ENCODE peak calls at places on chromosomes 16 and 17, in five cellular contexts. P, W, H, X and J are unnamed samples. For H3K4me1 and H3K36me3, the result is how much of the 10 kb centered on the place peaks cover.

GRCh38 chr17:73637866-73638265 is 6.4 kb downstream of the SDK2 start:
- DNase-seq in P (no peak), W (peak), H (no peak), X (no peak), J (no peak)

GRCh38 chr16:59113009-59113408 is 378.9 kb upstream of the GOT2 start:
- DNase-seq in P (no peak), W (no peak), H (no peak), X (no peak), J (no peak)

GRCh38 chr16:77738706-77739105 is 16.4 kb downstream of the NUDT7 start:
- DNase-seq in P (no peak), W (no peak), H (no peak), X (no peak), J (no peak)

GRCh38 chr17:9512323-9513168 is 63.1 kb downstream of the STX8 start:
- DNase-seq in P (no peak), W (no peak), H (no peak), X (no peak), J (no peak)

GRCh38 chr16:78264642-78265041 is 165.2 kb downstream of the WWOX start:
- DNase-seq in P (no peak), W (no peak), H (no peak), X (no peak), J (no peak)

GRCh38 chr17:17938388-17939107 is 33.7 kb downstream of the TOM1L2 start:
- DNase-seq in P (no peak), W (no peak), H (no peak), X (no peak), J (no peak)

GRCh38 chr16:84378567-84378966 is 10.2 kb downstream of the ATP2C2 start:
- DNase-seq in P (no peak), W (no peak), H (no peak), X (peak), J (no peak)

GRCh38 chr17:66276328-66276937 is 26.0 kb upstream of the PRKCA start:
- DNase-seq in P (no peak), W (no peak), H (no peak), X (no peak), J (no peak)

GRCh38 chr17:61770752-61771533 is 92.4 kb downstream of the BRIP1 start:
- DNase-seq in P (no peak), W (no peak), H (no peak), X (no peak), J (no peak)

GRCh38 chr17:76635659-76636360 is 7.7 kb downstream of the ST6GALNAC1 start:
- DNase-seq in P (no peak), W (no peak), H (no peak), X (no peak), J (no peak)

GRCh38 chr16:81647527-81647926 is 131.6 kb upstream of the PLCG2 start:
- DNase-seq in P (no peak), W (no peak), H (no peak), X (no peak), J (no peak)

GRCh38 chr16:82995927-82996441 is 369.2 kb downstream of the CDH13 start:
- DNase-seq in P (no peak), W (no peak), H (peak), X (no peak), J (no peak)

GRCh38 chr17:47907932-47908562 is 12.0 kb downstream of the SP2 start:
- DNase-seq in P (no peak), W (peak), H (no peak), X (no peak), J (no peak)

GRCh38 chr16:67884684-67885083 is at the start of gene NRN1L:
- DNase-seq in P (peak), W (peak), H (peak), X (peak), J (peak)

GRCh38 chr17:66580178-66580577 is 254.7 kb upstream of the CACNG5 start:
- DNase-seq in P (peak), W (no peak), H (peak), X (no peak), J (no peak)

GRCh38 chr17:30396129-30396528 is 17.4 kb downstream of the CPD start:
- DNase-seq in P (no peak), W (no peak), H (no peak), X (no peak), J (no peak)

GRCh38 chr16:83206426-83206825 is 579.7 kb downstream of the CDH13 start:
- DNase-seq in P (no peak), W (no peak), H (no peak), X (no peak), J (no peak)

GRCh38 chr16:48408688-48409087 is 23.5 kb upstream of the SIAH1 start:
- DNase-seq in P (peak), W (no peak), H (no peak), X (no peak), J (no peak)

GRCh38 chr17:49193513-49194296 is 16.7 kb downstream of the GNGT2 start:
- DNase-seq in P (peak), W (peak), H (peak), X (no peak), J (no peak)

GRCh38 chr17:58236394-58236793 is 2.0 kb upstream of the LPO start:
- DNase-seq in P (no peak), W (no peak), H (no peak), X (no peak), J (no peak)

GRCh38 chr16:30137897-30138296 is 14.9 kb upstream of the MAPK3 start:
- DNase-seq in P (no peak), W (no peak), H (no peak), X (no peak), J (no peak)

GRCh38 chr16:88331989-88332920 is 50.5 kb upstream of the ZNF469 start:
- DNase-seq in P (peak), W (peak), H (peak), X (peak), J (peak)

GRCh38 chr17:70072900-70073299 is 2.1 kb upstream of the KCNJ16 start:
- DNase-seq in P (peak), W (no peak), H (no peak), X (no peak), J (no peak)

GRCh38 chr17:77391668-77392375 is 251.1 kb downstream of the SEC14L1 start:
- DNase-seq in P (no peak), W (peak), H (peak), X (no peak), J (peak)

GRCh38 chr16:85395207-85395912 is 217.8 kb upstream of the GSE1 start:
- DNase-seq in P (peak), W (peak), H (peak), X (peak), J (peak)

GRCh38 chr16:31421587-31421986 is 6.6 kb downstream of the COX6A2 start:
- DNase-seq in P (no peak), W (no peak), H (no peak), X (no peak), J (no peak)

GRCh38 chr16:88347656-88348376 is 34.9 kb upstream of the ZNF469 start:
- DNase-seq in P (no peak), W (peak), H (no peak), X (peak), J (no peak)

GRCh38 chr17:58215685-58216084 is 3.4 kb downstream of the MKS1 start:
- DNase-seq in P (no peak), W (no peak), H (no peak), X (no peak), J (no peak)

GRCh38 chr17:42078396-42079042 is 19.8 kb downstream of the ZNF385C start:
- DNase-seq in P (no peak), W (no peak), H (no peak), X (no peak), J (no peak)

GRCh38 chr16:87416826-87417471 is 24.8 kb downstream of the MAP1LC3B start:
- DNase-seq in P (peak), W (no peak), H (peak), X (no peak), J (no peak)

GRCh38 chr16:3058173-3059030 is 7.0 kb upstream of the IL32 start:
- DNase-seq in P (peak), W (no peak), H (no peak), X (no peak), J (no peak)

GRCh38 chr17:9170822-9171221 is 149.5 kb downstream of the NTN1 start:
- DNase-seq in P (no peak), W (no peak), H (no peak), X (no peak), J (no peak)

GRCh38 chr17:4631836-4632582 is 9.5 kb downstream of the ALOX15 start:
- DNase-seq in P (no peak), W (no peak), H (no peak), X (no peak), J (no peak)

GRCh38 chr16:4498546-4499195 is 22.5 kb downstream of the HMOX2 start:
- DNase-seq in P (no peak), W (no peak), H (no peak), X (no peak), J (no peak)

GRCh38 chr17:73170921-73171320 is 6.1 kb downstream of the SSTR2 start:
- DNase-seq in P (no peak), W (no peak), H (no peak), X (no peak), J (no peak)

GRCh38 chr16:2825049-2825742 is 4.9 kb upstream of the ZG16B start:
- DNase-seq in P (no peak), W (peak), H (no peak), X (peak), J (no peak)

GRCh38 chr17:82231562-82232321 is 2.9 kb downstream of the SLC16A3 start:
- DNase-seq in P (peak), W (peak), H (peak), X (no peak), J (no peak)

GRCh38 chr17:48542956-48543853 is 1.7 kb downstream of the HOXB2 start:
- DNase-seq in P (peak), W (peak), H (no peak), X (no peak), J (no peak)

GRCh38 chr16:17448640-17449638 is 21.8 kb downstream of the XYLT1 start:
- DNase-seq in P (peak), W (peak), H (no peak), X (no peak), J (no peak)

DNA sequence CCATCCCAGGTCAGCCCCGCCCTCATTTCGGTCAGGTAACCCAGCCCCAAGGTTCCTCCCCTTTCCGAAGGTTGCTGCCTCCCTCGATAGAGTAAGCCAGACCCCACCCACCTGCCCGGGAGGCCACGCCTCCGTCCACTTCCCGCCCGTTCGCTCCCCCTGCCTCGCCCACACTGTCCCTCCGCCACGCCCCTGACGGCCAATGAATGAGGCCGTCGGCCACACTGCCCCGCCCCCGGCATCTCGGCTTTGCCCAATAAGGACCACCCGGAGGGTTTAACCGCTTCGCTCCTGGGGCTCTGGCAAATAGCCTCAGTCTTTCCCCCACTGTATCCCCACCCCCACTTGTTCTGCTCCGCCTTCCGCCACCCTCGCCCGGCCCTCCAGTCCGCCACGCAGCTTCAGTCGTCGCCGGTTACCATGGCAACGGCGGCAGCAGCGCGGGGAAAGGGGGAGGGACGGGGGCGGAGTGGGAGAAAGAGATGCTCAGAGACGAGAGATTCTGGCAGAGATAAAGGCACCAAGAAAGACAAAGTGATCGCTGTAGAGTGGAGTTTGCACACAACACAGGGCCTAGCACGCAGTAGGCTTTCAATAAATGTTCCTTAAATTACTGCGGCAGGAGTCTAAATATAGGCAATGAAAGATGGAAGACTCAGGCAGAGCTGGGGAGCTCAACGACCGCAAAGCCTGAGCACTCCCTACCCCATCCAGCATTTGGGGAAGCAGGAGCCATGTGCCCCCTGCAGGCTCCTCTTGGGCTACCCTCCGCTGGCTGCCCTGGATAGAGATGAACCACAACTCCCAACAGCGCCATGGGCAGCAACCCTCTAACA is 5.1 kb downstream of the DLG4 start:
- DNase-seq in P (peak), W (peak), H (peak), X (peak), J (peak)
- H3K4me1 ChIP-seq in P (under half), W (under half), H (under half), X (under half), J (under half)

GRCh38 chr17:50355336-50355700 is 9.4 kb downstream of the XYLT2 start:
- DNase-seq in P (no peak), W (no peak), H (no peak), X (no peak), J (no peak)

GRCh38 chr17:50355701-50356341 is 9.9 kb downstream of the XYLT2 start:
- DNase-seq in P (no peak), W (no peak), H (no peak), X (no peak), J (no peak)

GRCh38 chr17:50354776-50355175 is 8.8 kb downstream of the XYLT2 start:
- DNase-seq in P (no peak), W (no peak), H (no peak), X (no peak), J (no peak)

GRCh38 chr17:50356892-50357510 is 11.1 kb downstream of the XYLT2 start:
- DNase-seq in P (no peak), W (no peak), H (no peak), X (no peak), J (no peak)

DNA sequence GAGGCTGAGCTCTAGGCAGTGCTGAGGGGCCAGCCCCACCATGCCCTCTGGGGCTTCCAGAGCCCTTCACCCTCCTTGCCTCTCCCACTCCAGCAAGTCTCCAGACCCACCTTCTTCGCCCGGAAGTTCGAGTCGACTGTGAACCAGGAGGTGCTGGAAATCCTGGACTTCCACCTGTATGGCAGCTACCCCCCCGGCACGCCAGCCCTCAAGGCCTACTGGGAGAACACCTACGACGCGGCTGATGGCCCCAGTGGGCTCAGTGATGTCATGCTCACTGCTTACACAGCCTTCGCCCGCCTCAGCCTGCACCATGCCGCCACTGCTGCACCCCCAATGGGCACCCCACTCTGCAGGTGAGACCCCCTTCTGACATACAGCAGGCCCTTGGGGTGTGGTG is 10.5 kb downstream of the XYLT2 start:
- DNase-seq in P (no peak), W (no peak), H (no peak), X (no peak), J (no peak)
- H3K36me3 ChIP-seq in P (under half), W (half or more), H (under half), X (half or more), J (under half)

GRCh38 chr16:11201498-11202259 is 54.3 kb downstream of the SOCS1 start:
- DNase-seq in P (no peak), W (no peak), H (no peak), X (peak), J (no peak)

GRCh38 chr16:11202260-11203091 is 53.5 kb downstream of the SOCS1 start:
- DNase-seq in P (no peak), W (no peak), H (no peak), X (no peak), J (no peak)

GRCh38 chr16:11205065-11205699 is 50.8 kb downstream of the SOCS1 start:
- DNase-seq in P (no peak), W (no peak), H (no peak), X (no peak), J (no peak)

GRCh38 chr16:11204513-11205047 is 51.4 kb downstream of the SOCS1 start:
- DNase-seq in P (no peak), W (no peak), H (no peak), X (no peak), J (no peak)

DNA sequence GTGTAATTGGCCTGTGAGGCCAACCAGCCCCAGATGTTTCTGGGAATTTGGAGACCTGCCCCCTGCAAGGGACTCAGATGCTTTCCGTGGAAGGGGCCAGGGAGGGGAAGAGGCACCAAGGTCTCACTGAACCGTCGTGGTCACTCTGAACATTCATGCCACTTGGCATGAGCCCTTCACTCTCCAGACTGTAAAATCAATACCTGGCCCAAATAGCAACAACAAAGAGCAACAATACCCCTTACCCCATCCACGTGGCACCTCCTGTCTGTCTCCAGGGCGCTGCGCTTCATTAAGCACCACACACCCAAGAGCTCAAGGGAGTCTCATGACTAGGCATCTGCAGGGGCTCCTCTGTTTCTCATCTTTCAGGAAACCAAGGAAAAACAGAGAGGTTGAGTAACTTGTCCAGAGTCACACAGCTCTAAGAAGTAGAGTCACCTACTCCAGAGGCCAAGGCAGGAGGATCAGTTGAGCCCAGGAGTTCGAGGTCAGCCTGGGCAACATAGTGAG is 52.8 kb downstream of the SOCS1 start:
- DNase-seq in P (no peak), W (no peak), H (no peak), X (no peak), J (no peak)
- H3K4me1 ChIP-seq in P (under half), W (under half), H (under half), X (under half), J (under half)

GRCh38 chr17:39507511-39507910 is 46.2 kb downstream of the CDK12 start:
- DNase-seq in P (no peak), W (no peak), H (no peak), X (no peak), J (no peak)

GRCh38 chr17:39513256-39513655 is 52.0 kb downstream of the CDK12 start:
- DNase-seq in P (no peak), W (no peak), H (no peak), X (no peak), J (no peak)

GRCh38 chr17:39513915-39514314 is 52.6 kb downstream of the CDK12 start:
- DNase-seq in P (no peak), W (no peak), H (no peak), X (no peak), J (no peak)

GRCh38 chr17:39508987-39509386 is 47.7 kb downstream of the CDK12 start:
- DNase-seq in P (no peak), W (no peak), H (no peak), X (no peak), J (no peak)
- H3K36me3 ChIP-seq in P (under half), W (half or more), H (under half), X (half or more), J (under half)

GRCh38 chr16:28876016-28876659 is 2.1 kb upstream of the ATP2A1 start:
- DNase-seq in P (no peak), W (no peak), H (no peak), X (no peak), J (no peak)
- H3K4me1 ChIP-seq in P (under half), W (under half), H (under half), X (under half), J (under half)

GRCh38 chr17:35006345-35006744 is 26.0 kb downstream of the LIG3 start:
- DNase-seq in P (no peak), W (no peak), H (no peak), X (no peak), J (no peak)
- H3K36me3 ChIP-seq in P (under half), W (half or more), H (under half), X (under half), J (under half)

DNA sequence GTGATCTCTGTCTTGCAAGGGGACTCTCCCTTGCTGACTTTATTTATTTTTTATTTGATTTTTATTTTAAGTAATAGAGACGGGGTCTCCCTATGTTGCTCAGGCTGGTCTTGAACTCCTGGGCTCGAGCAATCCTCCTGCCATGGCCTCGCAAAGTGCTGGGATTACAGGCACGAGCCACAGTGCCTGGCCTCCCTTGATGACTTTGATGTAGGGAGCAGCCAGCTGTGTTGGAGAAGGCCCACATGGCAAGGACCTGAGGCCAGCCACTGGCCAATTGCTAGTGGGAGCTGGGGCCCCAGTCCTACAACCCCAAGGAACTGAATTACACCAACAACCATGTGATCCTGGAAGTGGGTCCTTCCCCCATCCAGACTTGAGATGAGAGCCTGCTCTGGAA is 81.8 kb downstream of the CNGB1 start:
- DNase-seq in P (no peak), W (no peak), H (no peak), X (no peak), J (no peak)
- H3K4me1 ChIP-seq in P (under half), W (under half), H (under half), X (under half), J (under half)

GRCh38 chr17:21313320-21313719 is 28.8 kb downstream of the MAP2K3 start:
- DNase-seq in P (no peak), W (peak), H (no peak), X (no peak), J (no peak)
- H3K36me3 ChIP-seq in P (under half), W (half or more), H (under half), X (under half), J (under half)

DNA sequence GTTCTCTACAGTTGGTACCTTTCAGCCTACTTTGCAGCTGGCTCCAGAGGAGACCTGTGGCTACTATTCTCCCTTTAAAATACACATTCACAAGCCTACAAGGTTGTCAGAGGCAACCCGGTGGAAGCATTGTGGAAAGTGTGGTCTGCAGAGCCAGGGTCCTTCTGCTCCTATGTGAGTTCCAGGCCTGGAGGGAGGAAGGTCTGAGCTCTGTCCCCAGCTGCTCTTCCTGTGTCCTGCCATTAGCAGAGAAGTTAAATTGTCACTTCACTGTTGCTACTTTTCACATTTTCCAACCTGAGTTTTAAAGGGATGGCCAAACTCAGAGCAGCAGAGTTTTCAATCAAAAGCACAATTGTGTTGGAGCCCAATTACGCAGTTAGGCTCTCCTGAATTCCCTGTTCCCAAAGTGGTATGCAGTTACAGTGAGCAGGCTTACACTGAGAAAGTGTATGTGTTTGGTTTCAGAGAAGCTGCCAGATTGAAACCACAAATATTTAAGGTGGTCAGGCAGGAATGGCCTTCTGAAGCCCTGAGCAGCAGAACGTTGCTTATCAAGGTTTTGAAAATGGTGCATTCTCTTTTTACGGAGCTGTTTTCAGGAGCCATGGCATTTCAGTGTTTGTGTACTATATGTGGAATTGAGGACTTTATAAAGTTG is 25.0 kb downstream of the MAP3K3 start:
- DNase-seq in P (no peak), W (no peak), H (no peak), X (no peak), J (no peak)
- H3K4me1 ChIP-seq in P (under half), W (under half), H (under half), X (under half), J (under half)